ENCODE peak calls at places on chromosomes 6 and 20, in four cellular contexts. Z is IMR-90, W is H9, X is neuronal stem cell. J is an unnamed sample.

GRCh38 chr6:9086331-9086730 is 651.0 kb upstream of the SLC35B3 start:
- DNase-seq in X (no peak), W (no peak), Z (no peak), J (no peak)

GRCh38 chr20:59577809-59578601 is 26.3 kb upstream of the PHACTR3 start:
- DNase-seq in W (no peak), Z (no peak), X (no peak), J (no peak)

GRCh38 chr20:49925901-49926454 is 10.2 kb upstream of the RNF114 start:
- DNase-seq in Z (no peak), W (no peak), X (no peak), J (no peak)

GRCh38 chr6:77040566-77041195 is 422.6 kb downstream of the HTR1B start:
- DNase-seq in W (no peak), X (no peak), Z (peak), J (no peak)

GRCh38 chr6:138493413-138493812 is 5.9 kb downstream of the NHSL1 start:
- DNase-seq in Z (peak), W (peak), X (no peak), J (peak)

GRCh38 chr20:13800728-13801134 is 15.9 kb downstream of the NDUFAF5 start:
- DNase-seq in W (no peak), X (no peak), Z (peak), J (no peak)

GRCh38 chr6:40397287-40398033 is 189.7 kb downstream of the LRFN2 start:
- DNase-seq in X (no peak), Z (no peak), W (no peak), J (no peak)

GRCh38 chr6:22367331-22367730 is 70.5 kb upstream of the PRL start:
- DNase-seq in Z (peak), X (no peak), W (no peak), J (no peak)

GRCh38 chr20:3980260-3981131 is 34.9 kb downstream of the RNF24 start:
- DNase-seq in W (no peak), Z (peak), X (no peak), J (peak)

GRCh38 chr6:105981888-105982358 is 104.2 kb upstream of the PRDM1 start:
- DNase-seq in W (no peak), Z (no peak), X (no peak), J (no peak)

GRCh38 chr6:44202972-44203750 is 13.6 kb upstream of the MYMX start:
- DNase-seq in W (no peak), Z (no peak), X (no peak), J (peak)

GRCh38 chr20:33437141-33437911 is 6.2 kb downstream of the SNTA1 start:
- DNase-seq in W (no peak), X (no peak), Z (peak), J (no peak)

GRCh38 chr6:17503051-17503450 is 97.1 kb upstream of the FAM8A1 start:
- DNase-seq in W (no peak), X (no peak), Z (no peak), J (no peak)

GRCh38 chr20:45501600-45501999 is 13.8 kb downstream of the SPINT3 start:
- DNase-seq in W (no peak), Z (no peak), X (no peak), J (no peak)

GRCh38 chr6:103002282-103002681 is 1608.8 kb downstream of the GRIK2 start:
- DNase-seq in W (no peak), Z (no peak), X (no peak), J (no peak)

GRCh38 chr6:109434456-109434855 is 6.0 kb downstream of the PPIL6 start:
- DNase-seq in X (no peak), W (no peak), Z (no peak), J (no peak)

GRCh38 chr6:165031491-165031890 is 277.9 kb downstream of the C6orf118 start:
- DNase-seq in X (no peak), Z (no peak), W (no peak), J (no peak)

GRCh38 chr6:72649032-72649984 is 27.4 kb downstream of the KCNQ5 start:
- DNase-seq in W (no peak), Z (peak), X (no peak), J (no peak)

GRCh38 chr6:25100288-25100687 is 164.5 kb upstream of the RIPOR2 start:
- DNase-seq in W (no peak), Z (peak), X (no peak), J (no peak)

GRCh38 chr6:101539510-101540245 is 146.2 kb downstream of the GRIK2 start:
- DNase-seq in W (no peak), X (no peak), Z (peak), J (no peak)

GRCh38 chr6:35037289-35038038 is 103.7 kb downstream of the TCP11 start:
- DNase-seq in Z (no peak), X (no peak), W (no peak), J (no peak)

GRCh38 chr20:1509237-1509636 is 18.0 kb upstream of the SIRPB2 start:
- DNase-seq in X (no peak), W (no peak), Z (peak), J (peak)

GRCh38 chr6:20978176-20978614 is 443.9 kb downstream of the CDKAL1 start:
- DNase-seq in X (no peak), Z (peak), W (no peak), J (no peak)

GRCh38 chr20:5482791-5483190 is 166.0 kb upstream of the PROKR2 start:
- DNase-seq in X (no peak), Z (peak), W (no peak), J (no peak)

GRCh38 chr20:50478162-50479036 is 31.8 kb upstream of the PTPN1 start:
- DNase-seq in X (peak), Z (peak), W (peak), J (peak)

GRCh38 chr20:2023151-2023550 is 29.3 kb upstream of the PDYN start:
- DNase-seq in X (no peak), W (no peak), Z (no peak), J (peak)

GRCh38 chr6:156379946-156380707 is 397.1 kb upstream of the ARID1B start:
- DNase-seq in W (no peak), X (no peak), Z (peak), J (peak)

GRCh38 chr20:31587545-31588389 is 17.3 kb upstream of the ID1 start:
- DNase-seq in Z (no peak), W (peak), X (no peak), J (no peak)

GRCh38 chr6:3746119-3746691 is 5.3 kb downstream of the PXDC1 start:
- DNase-seq in Z (no peak), W (no peak), X (no peak), J (no peak)

GRCh38 chr6:160730911-160731310 is 28.9 kb downstream of the PLG start:
- DNase-seq in Z (no peak), X (no peak), W (peak), J (peak)

GRCh38 chr6:1603708-1604346 is 5.9 kb upstream of the FOXC1 start:
- DNase-seq in X (no peak), W (no peak), Z (no peak), J (no peak)

GRCh38 chr6:26428206-26428605 is 12.1 kb upstream of the BTN3A3 start:
- DNase-seq in Z (no peak), X (no peak), W (no peak), J (no peak)

GRCh38 chr20:46573234-46573633 is 22.8 kb upstream of the OCSTAMP start:
- DNase-seq in Z (no peak), X (no peak), W (no peak), J (no peak)

GRCh38 chr6:132651062-132651461 is 7.9 kb downstream of the TAAR1 start:
- DNase-seq in Z (no peak), X (no peak), W (no peak), J (no peak)

GRCh38 chr6:143615785-143616184 is 62.0 kb upstream of the PHACTR2 start:
- DNase-seq in Z (no peak), X (no peak), W (no peak), J (no peak)

DNA sequence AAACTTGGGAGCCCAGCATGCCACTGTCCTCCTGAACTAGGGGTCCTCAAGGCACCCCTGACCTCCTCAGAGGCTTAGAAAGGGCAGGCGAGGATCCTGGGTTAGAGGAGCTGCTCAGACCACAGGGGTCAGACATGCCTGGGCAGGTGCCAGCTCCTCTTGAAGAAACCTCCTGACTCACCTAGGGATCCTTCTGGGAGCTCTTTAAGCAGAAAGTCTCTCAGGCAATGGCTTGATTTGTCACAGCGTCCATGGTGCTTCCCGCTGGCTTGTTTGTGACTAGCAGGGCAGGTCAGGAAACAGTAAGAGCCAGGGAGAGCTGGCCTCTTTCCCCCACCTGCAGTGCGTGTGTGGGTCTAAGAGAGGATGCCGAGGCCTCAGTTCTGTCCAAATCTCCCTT is 174.5 kb upstream of the SNX9 start:
- DNase-seq in X (no peak), Z (peak), W (no peak), J (no peak)
- H3K4ac ChIP-seq in X (no peak), Z (no peak), W (no peak), J (no peak)

GRCh38 chr20:17653835-17654648 is 28.0 kb downstream of the RRBP1 start:
- DNase-seq in X (no peak), Z (no peak), W (no peak), J (no peak)

GRCh38 chr20:17650301-17650761 is 31.7 kb downstream of the RRBP1 start:
- DNase-seq in X (no peak), W (no peak), Z (no peak), J (no peak)

GRCh38 chr20:17650816-17651760 is 31.0 kb downstream of the RRBP1 start:
- DNase-seq in Z (peak), W (no peak), X (no peak), J (no peak)

GRCh38 chr20:17652411-17652810 is 29.6 kb downstream of the RRBP1 start:
- DNase-seq in X (no peak), Z (no peak), W (no peak), J (no peak)

DNA sequence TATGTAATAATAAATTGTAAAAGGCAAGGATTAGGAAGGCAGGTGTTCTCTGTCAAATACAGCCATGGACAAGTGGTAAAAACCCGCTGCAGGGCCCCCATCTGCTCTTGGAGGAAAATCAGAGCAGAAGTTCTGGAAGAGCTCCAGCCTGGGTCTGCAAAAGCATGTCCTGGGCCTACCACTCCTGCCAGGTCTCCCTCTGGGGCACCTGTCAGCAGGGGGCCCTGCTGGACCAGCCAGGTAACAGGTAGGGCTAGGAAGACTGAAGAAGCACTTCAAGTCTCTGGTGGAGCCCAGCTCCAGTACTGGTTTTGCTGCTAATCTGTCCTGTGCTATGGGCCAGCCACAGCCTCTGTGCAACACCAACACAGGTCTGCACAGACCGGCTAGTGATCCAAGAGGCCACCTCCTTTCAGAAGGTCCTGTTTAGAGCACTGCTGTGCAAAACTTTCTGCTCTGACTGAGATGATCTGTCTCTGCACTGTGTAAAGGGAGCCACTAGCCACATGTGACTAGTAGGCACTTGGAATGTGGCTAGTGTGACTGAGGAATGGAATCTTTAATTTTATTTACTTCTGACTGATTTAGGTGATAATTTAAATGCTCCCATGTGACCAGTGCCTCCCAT is 30.2 kb downstream of the RRBP1 start:
- DNase-seq in X (no peak), Z (no peak), W (no peak), J (no peak)
- H2BK15ac ChIP-seq in X (no peak), Z (no peak), W (no peak), J (no peak)

DNA sequence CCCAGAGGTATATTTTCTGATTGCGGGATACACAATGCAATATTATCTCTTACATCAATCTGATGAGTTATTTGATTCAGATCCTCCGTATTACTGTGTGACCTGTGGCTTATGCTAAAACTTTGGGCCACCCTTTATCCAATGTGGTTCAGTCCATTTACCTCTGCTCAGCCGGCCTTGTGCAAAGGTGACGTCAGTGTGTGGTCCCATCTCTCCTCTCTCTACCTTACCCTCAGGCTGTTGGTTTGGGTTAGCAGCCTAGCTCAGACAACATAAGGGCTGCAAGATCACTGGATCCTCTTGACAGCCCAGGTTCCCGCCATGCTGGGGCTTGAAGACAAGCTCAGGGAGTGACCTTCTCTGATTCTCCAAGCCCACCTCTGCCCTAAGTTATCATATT is 33.0 kb downstream of the SNHG17 start:
- DNase-seq in Z (no peak), X (no peak), W (no peak), J (no peak)
- H3K4me2 ChIP-seq in Z (no peak), X (no peak), W (no peak), J (no peak)

DNA sequence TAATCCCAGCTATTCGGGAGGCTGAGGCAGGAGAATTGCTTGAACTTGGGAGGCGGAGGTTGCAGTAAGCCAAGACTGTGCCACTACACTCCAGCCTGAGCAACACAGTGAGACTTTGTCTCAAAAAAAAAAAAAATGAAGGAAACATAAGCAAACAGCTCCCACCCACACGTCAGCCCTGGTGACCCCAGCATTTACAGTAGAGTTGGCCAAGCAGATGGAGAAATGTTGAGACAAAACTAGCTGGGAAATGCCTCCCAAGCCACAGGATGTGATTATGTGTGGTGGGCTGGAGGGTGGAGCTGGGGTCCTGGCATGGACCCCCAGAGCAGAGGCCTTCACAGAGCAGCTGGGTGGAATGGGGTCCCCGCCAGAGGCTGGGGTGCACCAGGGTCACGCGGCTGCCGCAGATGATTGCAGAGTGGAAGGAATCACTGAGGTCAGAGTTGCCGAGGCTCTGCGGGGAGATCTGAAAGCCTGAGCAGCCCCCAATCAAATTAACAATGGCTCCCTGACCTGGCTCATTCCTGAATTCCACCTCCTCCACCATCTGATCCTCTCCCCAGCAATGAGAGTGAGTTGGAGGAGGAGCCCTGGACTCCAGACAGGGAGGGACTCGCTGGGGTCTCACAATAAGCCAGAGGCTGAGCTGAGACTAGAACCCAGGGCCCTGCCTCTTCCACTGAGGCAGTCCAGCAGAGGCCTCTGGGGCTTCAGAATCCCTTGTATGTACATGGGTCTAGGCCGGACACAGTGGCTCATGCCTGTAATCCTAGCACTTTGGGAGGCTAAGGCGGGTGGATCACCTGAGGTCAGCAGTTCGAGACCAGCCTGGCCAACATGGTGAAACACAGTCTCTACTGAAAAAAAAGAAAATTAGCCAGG is 34.7 kb upstream of the TGM2 start:
- DNase-seq in Z (peak), X (no peak), W (no peak), J (no peak)
- H3K4ac ChIP-seq in Z (peak), X (no peak), W (no peak), J (no peak)

GRCh38 chr6:97572943-97573342 is 289.9 kb upstream of the MMS22L start:
- DNase-seq in W (no peak), Z (no peak), X (no peak), J (no peak)
- H2BK15ac ChIP-seq in W (no peak), Z (no peak), X (no peak), J (no peak)

DNA sequence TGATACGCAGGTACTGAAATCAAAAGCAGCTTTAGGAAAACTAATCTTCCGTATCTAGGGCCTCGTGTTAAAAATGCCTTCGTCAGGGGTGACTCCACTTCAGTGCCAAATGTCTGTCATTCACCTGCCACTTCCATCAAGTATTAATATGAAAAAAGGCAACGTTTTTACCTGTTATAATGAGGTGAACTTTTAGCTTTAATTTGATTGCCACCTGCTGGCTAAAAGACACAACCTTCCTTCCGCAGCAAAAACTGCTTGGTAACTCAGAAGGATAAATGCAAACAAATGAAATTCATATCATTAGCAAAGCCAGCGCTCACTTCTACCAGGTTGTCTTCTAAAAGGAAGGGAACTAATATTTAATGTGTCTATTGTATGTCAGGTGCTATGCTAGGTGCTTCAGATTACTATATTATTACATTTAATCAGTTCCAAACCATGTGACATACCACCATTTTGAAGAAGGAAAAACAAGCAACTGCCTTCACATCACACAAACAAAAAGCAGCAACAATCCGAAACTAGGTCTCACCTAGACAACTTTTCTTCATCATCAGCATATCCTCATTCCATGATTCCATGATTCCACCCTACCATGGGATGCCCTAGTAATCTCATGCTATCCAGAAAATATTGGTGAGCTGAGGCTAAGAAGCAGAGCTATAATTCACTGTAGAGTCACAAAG is 20.6 kb upstream of the ARHGAP18 start:
- DNase-seq in X (no peak), Z (no peak), W (no peak), J (no peak)
- H3K4me2 ChIP-seq in X (no peak), Z (no peak), W (no peak), J (no peak)

GRCh38 chr6:89984926-89985743 is 90.9 kb downstream of the GJA10 start:
- DNase-seq in Z (peak), W (no peak), X (no peak), J (no peak)
- H3K4ac ChIP-seq in Z (peak), W (no peak), X (no peak), J (no peak)

GRCh38 chr6:33788694-33789549 is at the start of gene LEMD2:
- DNase-seq in W (peak), Z (peak), X (peak), J (peak)
- H2BK15ac ChIP-seq in W (no peak), Z (peak), X (no peak), J (no peak)

GRCh38 chr6:29749668-29750067 is 26.4 kb downstream of the HLA-F start:
- DNase-seq in W (no peak), X (no peak), Z (no peak), J (no peak)
- H3K4me2 ChIP-seq in W (peak), X (peak), Z (no peak), J (no peak)

J was measured in mesendoderm.